ENCODE peak calls at places on chromosomes 13 and 19, in four cellular contexts. I is mammary epithelial cell, P is mucosa of descending colon, V is A549. Q is an unnamed sample.

GRCh38 chr19:47719047-47719885 is 6.0 kb downstream of the EHD2 start:
- DNase-seq in I (peak), P (peak), V (peak), Q (no peak)

GRCh38 chr19:1134431-1134830 is 30.6 kb downstream of the GPX4 start:
- DNase-seq in I (no peak), P (no peak), V (no peak), Q (no peak)

GRCh38 chr19:38559428-38560401 is 58.0 kb downstream of the MAP4K1 start:
- DNase-seq in I (peak), P (no peak), V (no peak), Q (no peak)

GRCh38 chr13:113655358-113656014 is 2.5 kb downstream of the ATP4B start:
- DNase-seq in I (no peak), P (no peak), V (no peak), Q (no peak)

GRCh38 chr13:30429721-30430694 is 7.7 kb downstream of the UBE2L5 start:
- DNase-seq in I (peak), P (no peak), V (peak), Q (no peak)

GRCh38 chr13:56706485-56706884 is 434.2 kb upstream of the PRR20A start:
- DNase-seq in I (no peak), P (no peak), V (no peak), Q (no peak)

GRCh38 chr19:48807590-48808308 is 3.1 kb downstream of the BCAT2 start:
- DNase-seq in I (no peak), P (peak), V (no peak), Q (no peak)

GRCh38 chr19:1651548-1652394 is 644 bp downstream of the TCF3 start:
- DNase-seq in I (peak), P (peak), V (peak), Q (peak)

GRCh38 chr19:16447015-16447384 is 24.8 kb downstream of the EPS15L1 start:
- DNase-seq in I (peak), P (no peak), V (no peak), Q (no peak)

GRCh38 chr13:91450913-91451312 is 52.5 kb downstream of the GPC5 start:
- DNase-seq in I (no peak), P (no peak), V (no peak), Q (no peak)
- TF ChIP-seq CTCF in I (no peak), P (no peak), V (no peak), Q (no peak)

DNA sequence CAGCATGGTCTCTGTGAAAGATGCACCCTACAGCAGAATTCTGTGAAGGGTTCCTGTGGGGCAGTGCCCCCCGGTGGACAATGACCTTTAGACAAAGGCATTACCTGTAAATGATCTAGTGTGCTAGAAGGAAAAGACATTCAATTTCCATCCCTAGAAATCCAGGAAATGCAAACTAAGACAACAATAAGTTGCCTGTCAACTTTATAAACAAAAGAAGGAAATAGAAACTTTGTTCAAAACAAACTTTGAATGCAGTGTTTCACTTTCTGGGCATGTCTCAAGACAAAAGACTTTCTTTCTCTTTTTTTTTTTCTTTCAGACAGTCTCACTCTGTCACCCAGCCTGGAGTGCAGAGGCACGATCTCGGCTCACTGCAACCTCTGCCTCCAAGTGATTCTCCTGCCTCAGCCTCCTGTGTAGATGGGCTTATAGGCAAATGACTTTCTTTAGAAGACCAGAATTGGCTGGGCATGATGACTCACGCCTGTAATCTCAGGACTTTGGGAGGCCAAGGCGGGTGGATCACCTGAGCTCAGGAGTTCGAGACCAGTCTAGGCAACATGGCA is 15.5 kb downstream of the TEX101 start:
- DNase-seq in I (no peak), P (no peak), V (no peak), Q (peak)
- TF ChIP-seq CTCF in I (no peak), P (no peak), V (no peak), Q (peak)

DNA sequence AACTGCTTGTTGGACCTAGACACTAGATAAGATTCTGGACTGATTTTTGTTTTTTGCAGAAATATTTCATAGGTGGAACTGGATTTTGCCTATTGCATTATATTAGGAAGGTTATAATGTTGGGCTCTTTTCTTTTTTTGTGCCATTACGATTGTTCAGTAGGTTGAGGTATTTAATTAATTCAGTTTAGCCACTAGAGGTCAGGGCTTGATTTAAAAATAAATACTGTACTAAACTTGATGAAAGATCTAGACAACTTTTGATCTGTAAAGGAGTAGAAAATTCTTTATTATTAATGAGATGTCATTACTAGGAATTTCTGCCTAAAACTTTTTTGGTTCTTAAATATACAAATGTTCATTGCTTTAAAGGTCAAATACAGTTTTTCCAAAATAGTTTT is 15.2 kb upstream of the SUPT20H start:
- DNase-seq in I (peak), P (no peak), V (no peak), Q (no peak)
- TF ChIP-seq CTCF in I (peak), P (no peak), V (peak), Q (no peak)

GRCh38 chr13:43360196-43360595 is 336.8 kb downstream of the DNAJC15 start:
- DNase-seq in I (no peak), P (no peak), V (no peak), Q (no peak)

GRCh38 chr13:43355774-43356173 is 332.4 kb downstream of the DNAJC15 start:
- DNase-seq in I (no peak), P (no peak), V (no peak), Q (no peak)

GRCh38 chr13:43356566-43356965 is 333.2 kb downstream of the DNAJC15 start:
- DNase-seq in I (peak), P (no peak), V (no peak), Q (no peak)

GRCh38 chr13:43359536-43359935 is 336.1 kb downstream of the DNAJC15 start:
- DNase-seq in I (no peak), P (no peak), V (no peak), Q (no peak)

GRCh38 chr13:43357435-43358065 is 334.2 kb downstream of the DNAJC15 start:
- DNase-seq in I (no peak), P (no peak), V (no peak), Q (no peak)
- TF ChIP-seq CTCF in I (no peak), P (no peak), V (no peak), Q (no peak)

GRCh38 chr19:41085748-41086415 is 2.4 kb upstream of the CYP2A13 start:
- DNase-seq in I (no peak), P (no peak), V (no peak), Q (no peak)
- TF ChIP-seq CTCF in I (no peak), P (no peak), V (no peak), Q (no peak)

DNA sequence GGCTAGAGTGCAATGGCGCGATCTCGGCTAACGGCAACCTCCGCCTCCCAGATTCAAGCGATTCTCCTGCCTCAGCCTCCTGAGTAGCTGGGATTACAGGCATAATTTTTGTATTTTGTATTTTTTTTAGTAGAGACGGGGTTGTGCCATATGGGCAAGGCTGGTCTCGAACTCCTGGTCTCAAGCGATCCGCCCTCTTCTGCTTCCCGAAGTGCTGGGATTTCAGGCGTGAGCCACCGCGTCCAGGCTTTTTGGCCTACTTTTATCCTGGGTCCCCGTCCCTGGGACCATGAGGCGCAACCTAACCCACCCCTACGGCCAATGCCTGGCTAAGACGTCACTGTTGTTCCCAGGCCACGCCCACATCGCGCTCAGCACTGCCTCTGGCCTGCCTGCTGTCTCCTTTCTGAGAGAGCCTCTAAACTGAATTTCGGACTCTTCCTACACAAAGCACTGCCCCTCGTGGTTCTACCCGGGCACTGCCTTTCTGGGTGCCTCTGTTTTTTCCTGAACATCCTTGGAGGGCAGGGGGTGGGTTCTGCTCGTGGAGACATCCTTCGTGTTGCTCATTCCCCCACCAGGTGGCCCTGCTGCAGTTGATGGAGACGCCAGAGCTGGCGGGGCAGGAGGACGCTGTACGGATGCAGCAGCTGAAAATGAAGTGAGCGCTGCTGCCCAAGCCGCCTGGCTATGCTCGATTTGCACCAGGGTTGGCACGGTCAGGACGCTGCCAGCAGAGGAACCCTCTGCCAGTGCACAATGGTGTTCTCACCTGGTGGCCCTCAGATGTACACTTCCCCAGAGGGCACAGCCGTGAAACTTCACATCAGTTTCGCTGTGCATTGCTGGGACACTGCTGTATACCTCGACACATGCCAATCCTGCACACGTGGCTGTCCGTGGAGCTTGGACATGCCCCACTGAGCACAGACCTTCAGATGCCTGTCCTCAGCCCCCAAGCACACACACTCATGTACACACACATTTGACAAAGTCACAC is 2.0 kb downstream of the REX1BD start:
- DNase-seq in I (peak), P (no peak), V (peak), Q (peak)
- TF ChIP-seq CTCF in I (peak), P (no peak), V (peak), Q (peak)

GRCh38 chr13:52450793-52451116 is 321 bp upstream of the VPS36 start:
- DNase-seq in I (no peak), P (no peak), V (no peak), Q (no peak)
- TF ChIP-seq CTCF in I (no peak), P (no peak), V (no peak), Q (peak)

GRCh38 chr19:55654833-55655647 is at the start of gene U2AF2:
- DNase-seq in I (peak), P (peak), V (peak), Q (peak)
- TF ChIP-seq CTCF in I (no peak), P (no peak), V (no peak), Q (no peak)

DNA sequence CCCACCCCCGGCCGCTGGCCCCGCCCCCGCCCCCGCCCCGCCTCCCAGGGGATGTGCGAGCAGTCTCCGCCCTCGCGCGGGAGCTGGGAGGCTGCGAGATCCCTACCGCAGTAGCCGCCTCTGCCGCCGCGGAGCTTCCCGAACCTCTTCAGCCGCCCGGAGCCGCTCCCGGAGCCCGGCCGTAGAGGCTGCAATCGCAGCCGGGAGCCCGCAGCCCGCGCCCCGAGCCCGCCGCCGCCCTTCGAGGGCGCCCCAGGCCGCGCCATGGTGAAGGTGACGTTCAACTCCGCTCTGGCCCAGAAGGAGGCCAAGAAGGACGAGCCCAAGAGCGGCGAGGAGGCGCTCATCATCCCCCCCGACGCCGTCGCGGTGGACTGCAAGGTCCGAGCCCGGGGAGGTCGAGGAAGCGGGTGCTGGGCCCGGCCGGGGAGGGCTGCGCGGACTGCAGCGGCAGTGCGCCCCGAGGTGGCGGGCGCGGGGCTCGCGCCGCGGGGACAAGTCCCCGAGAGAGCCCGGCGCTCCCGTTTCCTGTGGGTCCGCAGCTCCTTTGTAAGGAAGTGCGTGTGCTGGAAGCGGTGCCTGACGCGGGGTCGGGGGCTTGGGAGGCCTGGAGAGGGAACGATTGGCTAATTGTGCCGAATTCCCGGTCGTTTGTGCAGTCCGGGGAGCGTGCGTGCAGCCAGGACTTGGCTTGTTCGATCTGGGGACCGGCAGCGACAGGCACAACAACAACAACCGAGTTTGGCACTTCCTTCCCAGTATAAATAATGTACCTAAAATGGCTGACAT is at the start of gene ITM2B:
- DNase-seq in I (peak), P (peak), V (peak), Q (peak)
- TF ChIP-seq CTCF in I (no peak), P (no peak), V (peak), Q (peak)

GRCh38 chr13:79642596-79642995 is 161.6 kb downstream of the NDFIP2 start:
- DNase-seq in I (no peak), P (no peak), V (no peak), Q (no peak)
- TF ChIP-seq CTCF in I (no peak), P (no peak), V (no peak), Q (no peak)

Q was measured in endothelial cell.